ENCODE peak calls at places on chromosomes 5 and 9, in seven cellular contexts. N is astrocyte of the spinal cord, U is heart left ventricle, D is fibroblast of villous mesenchyme, Q is right atrium auricular region, A is lung, P is epithelial cell of proximal tubule. C is an unnamed sample.

GRCh38 chr9:120441446-120442279 is 138.3 kb downstream of the CDK5RAP2 start:
- DNase-seq in N (peak; percentile 78), U (no peak), D (peak; percentile 84), Q (no peak), A (no peak), P (no peak), C (peak; percentile 90)

GRCh38 chr9:136324501-136325300 is 2.6 kb upstream of the GPSM1 start:
- DNase-seq in N (no peak), U (no peak), D (no peak), Q (no peak), A (peak; percentile 62), P (no peak), C (no peak)

GRCh38 chr9:134502261-134503211 is 139.1 kb upstream of the COL5A1 start:
- DNase-seq in N (peak; percentile 96), U (peak; percentile 46), D (peak; percentile 100), Q (peak; percentile 83), A (peak; percentile 46), P (no peak), C (peak; percentile 96)

GRCh38 chr9:128271512-128271911 is 4.3 kb downstream of the GOLGA2 start:
- DNase-seq in N (no peak), U (no peak), D (no peak), Q (no peak), A (no peak), P (no peak), C (no peak)

GRCh38 chr5:179321206-179321987 is 23.9 kb downstream of the ADAMTS2 start:
- DNase-seq in N (no peak), U (no peak), D (no peak), Q (no peak), A (no peak), P (no peak), C (no peak)

GRCh38 chr5:35046754-35047153 is 995 bp downstream of the AGXT2 start:
- DNase-seq in N (peak; percentile 94), U (no peak), D (peak; percentile 78), Q (no peak), A (no peak), P (no peak), C (peak; percentile 81)

GRCh38 chr5:25090818-25091217 is 446.0 kb upstream of the CDH10 start:
- DNase-seq in N (peak; percentile 16), U (no peak), D (no peak), Q (no peak), A (no peak), P (no peak), C (no peak)

GRCh38 chr9:35051069-35051967 is 21.1 kb downstream of the VCP start:
- DNase-seq in N (peak; percentile 49), U (peak; percentile 30), D (peak; percentile 50), Q (no peak), A (peak; percentile 43), P (no peak), C (no peak)

GRCh38 chr9:97958812-97959511 is 21.0 kb upstream of the HEMGN start:
- DNase-seq in N (peak; percentile 38), U (no peak), D (peak; percentile 89), Q (no peak), A (no peak), P (no peak), C (peak; percentile 16)

GRCh38 chr5:14687023-14687665 is 22.6 kb downstream of the OTULIN start:
- DNase-seq in N (peak; percentile 54), U (no peak), D (peak; percentile 54), Q (no peak), A (no peak), P (no peak), C (no peak)

DNA sequence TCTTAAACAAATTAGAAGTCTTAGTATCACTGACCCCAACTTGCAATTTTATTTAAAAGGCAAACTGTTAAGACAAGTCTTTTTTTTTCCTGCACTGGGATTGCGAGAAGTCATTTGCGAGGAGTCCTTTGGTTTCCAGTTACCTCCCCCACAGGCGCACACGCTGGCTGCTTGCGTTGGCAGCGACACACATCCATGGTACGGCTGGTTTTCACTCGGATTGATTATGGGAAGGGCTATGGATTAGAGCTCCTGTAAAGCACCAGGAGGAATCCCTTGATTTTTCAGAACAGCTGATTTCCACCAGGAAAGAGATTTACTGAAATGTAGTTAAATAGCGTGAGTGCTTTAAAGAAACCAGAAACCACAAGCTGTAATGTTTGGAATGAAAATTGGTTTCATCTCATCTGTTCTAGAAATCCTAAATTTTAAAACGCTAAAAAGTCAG is 732 bp downstream of the SLC1A3 start:
- DNase-seq in N (peak; percentile 73), U (peak; percentile 26), D (peak; percentile 65), Q (no peak), A (no peak), P (no peak), C (no peak)
- TF ChIP-seq CTCF in N (no peak), U (no peak), D (no peak), Q (no peak), A (no peak), P (no peak), C (no peak)

GRCh38 chr5:171604195-171604594 is 181.4 kb upstream of the SMIM23 start:
- DNase-seq in N (no peak), U (no peak), D (no peak), Q (no peak), A (no peak), P (no peak), C (no peak)

GRCh38 chr5:171610053-171610452 is 175.6 kb upstream of the SMIM23 start:
- DNase-seq in N (no peak), U (no peak), D (no peak), Q (no peak), A (no peak), P (no peak), C (no peak)

GRCh38 chr5:171607863-171608262 is 177.8 kb upstream of the SMIM23 start:
- DNase-seq in N (no peak), U (no peak), D (no peak), Q (no peak), A (no peak), P (no peak), C (no peak)

GRCh38 chr5:171610686-171611085 is 174.9 kb upstream of the SMIM23 start:
- DNase-seq in N (no peak), U (no peak), D (no peak), Q (no peak), A (no peak), P (no peak), C (no peak)

GRCh38 chr5:171606414-171607024 is 179.1 kb upstream of the SMIM23 start:
- DNase-seq in N (no peak), U (no peak), D (peak; percentile 21), Q (no peak), A (no peak), P (no peak), C (no peak)
- TF ChIP-seq CTCF in N (peak; percentile 42), U (peak; percentile 9), D (peak; percentile 55), Q (no peak), A (no peak), P (peak; percentile 61), C (peak; percentile 19)

GRCh38 chr5:92147263-92147662 is 764.1 kb upstream of the ARRDC3 start:
- DNase-seq in N (no peak), U (no peak), D (no peak), Q (no peak), A (no peak), P (no peak), C (no peak)
- TF ChIP-seq CTCF in N (no peak), U (no peak), D (no peak), Q (no peak), A (no peak), P (no peak), C (no peak)

DNA sequence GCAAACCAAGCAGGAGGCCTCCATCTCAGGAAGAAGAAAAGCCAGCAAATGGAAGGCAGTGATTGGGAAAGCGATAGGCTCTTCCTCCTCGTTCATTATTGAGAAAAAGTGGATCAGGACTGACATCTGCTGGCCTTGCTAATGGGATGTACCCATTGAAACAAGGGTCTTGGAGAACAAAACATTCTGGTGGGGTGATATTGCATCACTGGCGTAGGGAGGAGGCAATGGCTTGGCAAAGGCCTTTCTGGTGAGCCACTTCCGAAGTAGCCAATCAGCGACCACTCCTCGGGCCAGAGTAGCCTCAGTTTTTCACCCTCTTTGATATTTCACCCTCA is 86.7 kb upstream of the NFIB start:
- DNase-seq in N (peak; percentile 82), U (peak; percentile 58), D (peak; percentile 66), Q (peak; percentile 76), A (peak; percentile 52), P (peak; percentile 45), C (no peak)
- TF ChIP-seq CTCF in N (peak; percentile 52), U (peak; percentile 76), D (peak; percentile 54), Q (peak; percentile 28), A (no peak), P (peak; percentile 73), C (peak; percentile 13)

DNA sequence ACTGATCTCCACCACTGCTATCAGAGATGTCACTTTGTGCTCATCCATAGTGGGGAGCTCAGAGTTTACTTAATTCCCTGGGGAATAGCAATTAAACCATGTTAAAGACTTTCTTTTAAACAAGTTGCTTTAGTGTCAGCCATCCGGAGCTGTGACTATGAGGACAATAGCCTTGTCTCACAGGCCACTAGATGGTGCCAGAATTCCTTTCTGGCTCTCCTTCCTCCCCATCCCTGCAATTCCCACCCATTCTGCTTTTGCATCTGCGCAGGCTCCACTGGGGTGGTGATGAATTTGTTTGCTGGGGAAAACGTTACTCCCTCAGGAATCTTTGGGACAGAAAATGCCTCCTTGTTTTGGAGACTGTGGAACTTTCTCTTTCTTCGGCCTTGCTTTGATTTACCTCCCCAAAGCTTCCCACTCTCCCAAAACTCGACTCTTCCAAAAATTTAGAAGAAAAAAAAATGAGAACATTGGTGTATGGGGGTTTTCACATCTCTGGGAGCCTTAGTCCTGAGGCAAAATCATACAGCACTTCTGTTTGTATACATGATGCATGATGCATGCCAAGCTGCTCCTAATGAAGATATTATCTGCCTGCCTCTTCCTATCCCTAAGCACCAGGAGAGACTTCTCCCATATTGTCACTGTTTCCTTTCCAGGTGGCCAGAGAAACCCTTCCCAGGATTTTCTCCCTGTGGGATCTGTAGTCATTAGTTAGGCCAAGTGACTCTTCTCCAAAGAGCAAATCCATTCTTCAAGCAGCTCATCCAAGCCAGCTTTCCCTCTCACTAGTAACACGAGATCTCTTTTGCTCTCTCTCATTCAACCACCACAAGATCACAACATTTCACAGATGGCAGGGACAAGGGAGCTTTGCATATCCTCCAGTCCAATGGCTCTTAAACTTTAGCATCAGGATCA is 466.1 kb downstream of the TLR4 start:
- DNase-seq in N (peak; percentile 49), U (peak; percentile 24), D (peak; percentile 11), Q (no peak), A (no peak), P (peak; percentile 13), C (no peak)
- TF ChIP-seq CTCF in N (peak; percentile 78), U (peak; percentile 69), D (peak; percentile 48), Q (peak; percentile 46), A (peak; percentile 12), P (peak; percentile 98), C (no peak)

DNA sequence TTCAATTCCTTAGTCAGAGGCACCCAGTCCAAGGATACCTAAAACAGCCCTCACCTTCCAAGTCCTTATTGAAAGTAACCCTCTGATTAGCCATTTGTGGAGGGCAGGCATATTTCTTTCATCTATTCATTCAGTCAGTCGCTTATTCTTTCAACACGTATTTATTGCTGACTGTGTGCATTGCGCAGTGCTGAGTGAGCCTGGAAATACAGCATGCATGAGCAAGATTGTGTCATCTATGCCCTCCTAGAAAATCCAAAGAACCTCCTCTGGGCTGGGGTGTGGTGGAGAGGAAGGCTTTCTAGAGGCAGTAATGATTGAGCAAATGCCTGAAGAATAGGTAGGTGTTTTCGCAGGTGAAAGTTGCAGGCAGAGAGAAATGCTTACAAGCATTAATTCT is 8.5 kb upstream of the FEM1C start:
- DNase-seq in N (no peak), U (no peak), D (no peak), Q (no peak), A (no peak), P (no peak), C (no peak)
- TF ChIP-seq CTCF in N (no peak), U (no peak), D (no peak), Q (no peak), A (no peak), P (no peak), C (no peak)